ENCODE peak calls at places on chromosomes 3 and 15, in six cellular contexts. G is PC-3, O is K562, L is GM23338, X is neural progenitor cell, A is mammary epithelial cell. N is an unnamed sample.

GRCh38 chr3:124928333-124929202 is 6.0 kb downstream of the MUC13 start:
- DNase-seq in G (peak), O (peak), L (peak), X (peak), A (peak), N (peak)

GRCh38 chr15:58864602-58865419 is 68.7 kb downstream of the SLTM start:
- DNase-seq in G (no peak), O (no peak), L (peak), X (peak), A (no peak), N (no peak)

GRCh38 chr3:59472541-59472940 is 422.7 kb upstream of the CFAP20DC start:
- DNase-seq in G (no peak), O (no peak), L (no peak), X (no peak), A (no peak), N (no peak)

GRCh38 chr3:53238051-53238850 is 17.6 kb downstream of the TKT start:
- DNase-seq in G (peak), O (no peak), L (no peak), X (no peak), A (peak), N (no peak)

GRCh38 chr3:120326784-120327183 is 22.4 kb downstream of the LRRC58 start:
- DNase-seq in G (no peak), O (no peak), L (no peak), X (no peak), A (no peak), N (no peak)

GRCh38 chr3:73883497-73883896 is 258.8 kb upstream of the PDZRN3 start:
- DNase-seq in G (no peak), O (no peak), L (no peak), X (no peak), A (no peak), N (no peak)

GRCh38 chr3:126417461-126418255 is 22.9 kb downstream of the CFAP100 start:
- DNase-seq in G (no peak), O (no peak), L (no peak), X (no peak), A (no peak), N (no peak)

GRCh38 chr3:71397046-71397445 is 186.5 kb downstream of the FOXP1 start:
- DNase-seq in G (peak), O (peak), L (peak), X (peak), A (no peak), N (no peak)

GRCh38 chr3:12180218-12180617 is 21.5 kb upstream of the TIMP4 start:
- DNase-seq in G (peak), O (no peak), L (no peak), X (no peak), A (peak), N (no peak)

GRCh38 chr3:126346466-126346865 is 10.7 kb downstream of the KLF15 start:
- DNase-seq in G (no peak), O (no peak), L (no peak), X (no peak), A (no peak), N (no peak)

GRCh38 chr3:120145498-120146285 is 51.4 kb upstream of the GSK3B start:
- DNase-seq in G (peak), O (no peak), L (no peak), X (no peak), A (peak), N (no peak)

GRCh38 chr15:77852241-77853007 is 219.7 kb upstream of the LINGO1 start:
- DNase-seq in G (no peak), O (no peak), L (no peak), X (no peak), A (no peak), N (no peak)
- TF ChIP-seq EZH2 in G (no peak), O (no peak), L (no peak), X (no peak), A (peak), N (no peak)

GRCh38 chr3:50340404-50341329 is at the start of gene RASSF1:
- DNase-seq in G (no peak), O (peak), L (peak), X (peak), A (no peak), N (no peak)
- TF ChIP-seq EZH2 in G (no peak), O (no peak), L (no peak), X (peak), A (no peak), N (no peak)

GRCh38 chr15:74133071-74133702 is 2.8 kb downstream of the ISLR2 start:
- DNase-seq in G (no peak), O (no peak), L (peak), X (peak), A (no peak), N (no peak)
- TF ChIP-seq EZH2 in G (no peak), O (no peak), L (peak), X (peak), A (no peak), N (no peak)

DNA sequence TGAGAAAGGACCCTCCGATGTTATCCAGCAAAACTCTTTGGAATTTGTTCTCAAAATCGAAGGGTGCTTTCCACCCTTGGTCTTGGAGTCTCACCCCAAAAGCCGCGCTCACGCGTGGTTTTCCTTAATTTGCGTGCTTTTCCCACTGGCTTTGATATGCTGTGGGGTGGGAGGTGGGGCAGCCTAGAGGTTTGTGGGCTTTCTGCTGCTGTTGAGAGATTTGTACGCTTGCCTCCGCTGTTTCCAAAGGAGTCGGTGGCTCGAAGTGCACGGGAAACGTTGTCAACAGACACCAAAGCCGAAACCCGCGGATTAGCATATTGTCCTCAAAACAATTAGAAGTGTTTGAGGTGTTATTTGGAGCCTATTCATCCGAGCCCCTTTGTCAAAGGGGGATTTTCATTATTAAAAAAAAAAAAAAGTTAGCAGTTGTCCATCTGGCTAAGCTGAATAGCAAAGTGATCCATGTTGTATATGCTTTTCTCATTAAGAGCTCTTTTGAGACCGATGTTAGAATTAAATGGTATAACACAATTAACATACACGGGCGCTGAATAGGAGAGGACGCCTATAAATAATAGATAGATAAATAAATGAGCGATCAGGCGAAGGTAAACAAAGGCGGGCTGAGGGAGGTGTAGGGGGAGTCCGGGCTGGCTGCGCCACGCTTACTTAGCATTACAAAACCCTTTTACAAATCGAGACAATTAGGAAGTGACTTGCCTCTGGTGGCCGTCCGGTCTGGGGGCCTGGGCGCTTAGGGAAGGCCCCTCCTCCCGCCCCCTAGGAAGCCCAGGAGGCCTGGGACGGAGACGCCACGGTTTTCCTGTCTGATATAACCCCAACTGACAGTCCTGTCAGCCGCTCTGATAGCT is 3.3 kb downstream of the SOX14 start:
- DNase-seq in G (no peak), O (no peak), L (peak), X (peak), A (no peak), N (no peak)
- TF ChIP-seq EZH2 in G (no peak), O (no peak), L (peak), X (no peak), A (no peak), N (peak)

GRCh38 chr3:36764704-36765038 is 318 bp upstream of the DCLK3 start:
- DNase-seq in G (no peak), O (no peak), L (no peak), X (no peak), A (no peak), N (no peak)
- TF ChIP-seq EZH2 in G (no peak), O (no peak), L (peak), X (peak), A (peak), N (no peak)

GRCh38 chr15:67825880-67826716 is 789 bp downstream of the SKOR1 start:
- DNase-seq in G (no peak), O (no peak), L (peak), X (peak), A (no peak), N (no peak)
- TF ChIP-seq EZH2 in G (no peak), O (no peak), L (peak), X (peak), A (peak), N (peak)

GRCh38 chr15:76341366-76342045 is 4.9 kb downstream of the ISL2 start:
- DNase-seq in G (no peak), O (no peak), L (peak), X (peak), A (no peak), N (no peak)

GRCh38 chr15:76340802-76341365 is 4.3 kb downstream of the ISL2 start:
- DNase-seq in G (no peak), O (no peak), L (peak), X (peak), A (no peak), N (no peak)

GRCh38 chr15:76343313-76343996 is 6.9 kb downstream of the ISL2 start:
- DNase-seq in G (no peak), O (no peak), L (no peak), X (peak), A (no peak), N (no peak)

GRCh38 chr15:76342046-76342381 is 5.4 kb downstream of the ISL2 start:
- DNase-seq in G (no peak), O (no peak), L (no peak), X (peak), A (no peak), N (no peak)

GRCh38 chr15:76342382-76343201 is 6.0 kb downstream of the ISL2 start:
- DNase-seq in G (no peak), O (peak), L (peak), X (peak), A (no peak), N (no peak)
- TF ChIP-seq EZH2 in G (no peak), O (no peak), L (peak), X (peak), A (peak), N (no peak)

GRCh38 chr3:48410205-48411040 is 19.5 kb downstream of the PLXNB1 start:
- DNase-seq in G (no peak), O (no peak), L (no peak), X (no peak), A (no peak), N (no peak)
- TF ChIP-seq EZH2 in G (no peak), O (no peak), L (no peak), X (no peak), A (no peak), N (no peak)

GRCh38 chr15:92393994-92394326 is 279 bp downstream of the ST8SIA2 start:
- DNase-seq in G (no peak), O (no peak), L (peak), X (no peak), A (no peak), N (no peak)
- TF ChIP-seq EZH2 in G (no peak), O (no peak), L (no peak), X (no peak), A (no peak), N (no peak)

GRCh38 chr15:60003243-60004018 is 680 bp upstream of the FOXB1 start:
- DNase-seq in G (no peak), O (no peak), L (no peak), X (no peak), A (no peak), N (no peak)

GRCh38 chr15:60002528-60003218 is 1.4 kb upstream of the FOXB1 start:
- DNase-seq in G (no peak), O (no peak), L (peak), X (no peak), A (no peak), N (no peak)

GRCh38 chr15:60004846-60005351 is 788 bp downstream of the FOXB1 start:
- DNase-seq in G (no peak), O (no peak), L (peak), X (peak), A (no peak), N (no peak)

GRCh38 chr15:60005352-60006202 is 1.5 kb downstream of the FOXB1 start:
- DNase-seq in G (no peak), O (no peak), L (peak), X (peak), A (no peak), N (no peak)

GRCh38 chr15:60004019-60004845 is at the start of gene FOXB1:
- DNase-seq in G (no peak), O (no peak), L (peak), X (peak), A (no peak), N (no peak)
- TF ChIP-seq EZH2 in G (no peak), O (no peak), L (peak), X (peak), A (peak), N (peak)

N was measured in SK-N-MC.